ENCODE peak calls at places on chromosomes 2 and 18, in five cellular contexts. I is ovary, Y is gastrocnemius medialis, O is astrocyte of the cerebellum, A is astrocyte. M is an unnamed sample.

GRCh38 chr18:74331404-74331803 is 15.8 kb downstream of the C18orf63 start:
- DNase-seq in I (no peak), Y (no peak), O (no peak), A (peak; percentile 12), M (no peak)

GRCh38 chr2:9207641-9208301 is 1.2 kb downstream of the ASAP2 start:
- DNase-seq in I (peak; percentile 34), Y (no peak), O (no peak), A (no peak), M (no peak)

GRCh38 chr2:220553150-220553549 is 925.7 kb downstream of the SLC4A3 start:
- DNase-seq in I (no peak), Y (no peak), O (no peak), A (peak; percentile 46), M (no peak)

GRCh38 chr2:237353207-237353606 is 60.8 kb downstream of the COL6A3 start:
- DNase-seq in I (no peak), Y (no peak), O (no peak), A (no peak), M (no peak)

GRCh38 chr18:48607049-48607984 is 68.5 kb downstream of the CTIF start:
- DNase-seq in I (peak; percentile 65), Y (no peak), O (peak; percentile 94), A (peak; percentile 91), M (no peak)

GRCh38 chr2:194176134-194176533 is 1480.9 kb upstream of the SLC39A10 start:
- DNase-seq in I (no peak), Y (no peak), O (no peak), A (no peak), M (no peak)

GRCh38 chr2:241762933-241763369 is 13.7 kb upstream of the GAL3ST2 start:
- DNase-seq in I (peak; percentile 12), Y (no peak), O (no peak), A (no peak), M (no peak)

GRCh38 chr2:236972491-236973379 is 113.0 kb upstream of the COPS8 start:
- DNase-seq in I (no peak), Y (peak; percentile 57), O (no peak), A (peak; percentile 87), M (peak; percentile 47)

GRCh38 chr18:45384137-45384998 is 230.9 kb upstream of the SLC14A2 start:
- DNase-seq in I (peak; percentile 71), Y (peak; percentile 25), O (peak; percentile 20), A (peak; percentile 25), M (peak; percentile 31)

GRCh38 chr2:241812730-241813079 is 3.7 kb downstream of the NEU4 start:
- DNase-seq in I (no peak), Y (no peak), O (no peak), A (no peak), M (no peak)

GRCh38 chr2:225429718-225430117 is 30.2 kb downstream of the NYAP2 start:
- DNase-seq in I (no peak), Y (no peak), O (peak; percentile 13), A (peak; percentile 16), M (no peak)

GRCh38 chr2:146317959-146318358 is 1526.9 kb upstream of the ACVR2A start:
- DNase-seq in I (no peak), Y (no peak), O (no peak), A (peak; percentile 64), M (no peak)

GRCh38 chr2:33673937-33674336 is 74.8 kb upstream of the FAM98A start:
- DNase-seq in I (no peak), Y (no peak), O (no peak), A (peak; percentile 9), M (no peak)

GRCh38 chr18:70107037-70107436 is 98.5 kb downstream of the RTTN start:
- DNase-seq in I (no peak), Y (no peak), O (no peak), A (no peak), M (no peak)

GRCh38 chr2:72147303-72147970 is at the start of gene CYP26B1:
- DNase-seq in I (no peak), Y (no peak), O (no peak), A (no peak), M (peak; percentile 89)

GRCh38 chr18:77207540-77207939 is 42.1 kb upstream of the GALR1 start:
- DNase-seq in I (peak; percentile 76), Y (peak; percentile 17), O (peak; percentile 33), A (peak; percentile 44), M (peak; percentile 65)

GRCh38 chr18:22678486-22678885 is 254.6 kb upstream of the RBBP8 start:
- DNase-seq in I (no peak), Y (no peak), O (peak; percentile 45), A (peak; percentile 73), M (no peak)

GRCh38 chr18:63090334-63090733 is 229.2 kb downstream of the BCL2 start:
- DNase-seq in I (no peak), Y (no peak), O (no peak), A (no peak), M (no peak)

GRCh38 chr18:1917546-1917945 is 653.8 kb downstream of the METTL4 start:
- DNase-seq in I (no peak), Y (no peak), O (no peak), A (no peak), M (no peak)

GRCh38 chr18:1917141-1917540 is 654.2 kb downstream of the METTL4 start:
- DNase-seq in I (no peak), Y (no peak), O (no peak), A (no peak), M (no peak)

DNA sequence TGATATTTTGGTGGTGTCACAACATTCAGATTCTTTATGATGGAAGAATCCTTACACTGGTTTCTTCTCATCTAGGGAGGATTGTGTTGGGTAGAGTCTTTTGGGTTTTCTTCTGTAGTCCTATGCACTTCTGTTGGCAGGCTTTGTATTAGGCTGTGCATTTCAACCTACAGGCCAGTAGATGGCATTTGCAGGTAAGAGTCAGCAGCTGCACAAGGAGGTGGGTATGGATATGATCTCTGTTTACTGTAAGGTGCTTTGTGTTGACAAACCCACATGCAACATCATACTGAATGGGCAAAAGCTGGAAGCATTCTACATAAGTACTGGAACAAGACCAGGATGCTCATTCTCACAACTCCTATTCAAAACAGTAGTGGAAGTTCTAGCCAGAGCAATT is 656.8 kb downstream of the METTL4 start:
- DNase-seq in I (no peak), Y (no peak), O (no peak), A (no peak), M (no peak)
- TF ChIP-seq CTCF in I (no peak), Y (no peak), O (peak; percentile 39), A (peak; percentile 5), M (no peak)

GRCh38 chr2:138922973-138923563 is 142.9 kb upstream of the NXPH2 start:
- DNase-seq in I (no peak), Y (no peak), O (peak; percentile 34), A (peak; percentile 22), M (no peak)
- TF ChIP-seq CTCF in I (no peak), Y (no peak), O (no peak), A (peak; percentile 42), M (no peak)

GRCh38 chr2:232632904-232633412 is 446 bp upstream of the EFHD1 start:
- DNase-seq in I (peak; percentile 92), Y (peak; percentile 43), O (no peak), A (no peak), M (peak; percentile 91)
- TF ChIP-seq CTCF in I (no peak), Y (no peak), O (no peak), A (no peak), M (no peak)

DNA sequence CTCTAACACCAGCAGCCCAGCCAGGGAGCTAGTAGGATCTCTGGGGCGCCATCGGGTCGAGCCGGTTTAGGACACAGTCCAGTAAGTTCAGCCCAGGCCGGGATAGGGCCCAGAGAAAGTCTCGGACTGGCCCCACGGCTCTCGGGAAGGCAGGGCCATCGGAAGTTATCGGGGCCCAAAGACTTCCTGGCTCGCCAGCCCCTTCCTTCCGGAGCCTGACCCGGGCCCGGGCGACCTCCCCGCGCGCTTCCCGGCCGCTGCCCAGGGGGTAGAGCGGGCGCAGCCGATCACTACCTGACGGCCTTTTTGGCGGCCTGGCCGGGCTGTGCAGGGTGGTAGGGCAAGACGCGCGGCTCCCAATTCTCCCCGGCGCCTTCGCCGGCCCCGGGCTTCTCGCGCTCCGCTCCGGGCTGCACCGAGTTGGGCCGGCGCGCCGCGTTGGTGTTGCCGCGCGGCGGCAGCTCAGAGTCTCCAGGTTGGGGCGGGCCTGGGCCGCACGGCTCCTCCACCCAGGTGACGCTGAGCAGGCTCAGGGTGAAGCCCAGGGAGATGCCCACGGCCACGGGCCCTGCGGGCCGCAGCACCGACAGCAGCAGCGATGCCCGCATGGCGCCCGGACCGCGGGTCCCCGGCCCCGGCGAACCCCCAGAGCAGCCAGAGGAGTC is 546 bp downstream of the CHPF start:
- DNase-seq in I (no peak), Y (no peak), O (no peak), A (no peak), M (no peak)
- TF ChIP-seq CTCF in I (no peak), Y (no peak), O (no peak), A (no peak), M (no peak)

M was measured in lower leg skin.